ENCODE peak calls at places on chromosomes 5 and 9, in ten cellular contexts. One of them, this sample, is unnamed.

GRCh38 chr5:16179511-16179935 is at the start of gene MARCHF11:
- DNase-seq in mesendoderm: peak
- DNase-seq in neural progenitor cell: peak
- DNase-seq in HCT116: no peak
- DNase-seq in IMR-90: no peak
- DNase-seq in fibroblast of lung: no peak
- DNase-seq in GM23248: peak
- DNase-seq in GM12878: no peak
- DNase-seq in GM23338: peak
- DNase-seq in H9: peak
- DNase-seq in this sample: no peak

GRCh38 chr9:96176901-96177718 is 124.9 kb downstream of the HSD17B3 start:
- DNase-seq in mesendoderm: peak
- DNase-seq in IMR-90: no peak
- DNase-seq in GM23338: peak
- DNase-seq in neural progenitor cell: peak
- DNase-seq in fibroblast of lung: no peak
- DNase-seq in GM23248: peak
- DNase-seq in H9: peak
- DNase-seq in HCT116: no peak
- DNase-seq in GM12878: no peak
- DNase-seq in this sample: no peak

GRCh38 chr5:93572101-93572772 is 8.8 kb downstream of the NR2F1-AS1 start:
- DNase-seq in fibroblast of lung: no peak
- DNase-seq in GM23248: peak
- DNase-seq in GM23338: peak
- DNase-seq in mesendoderm: no peak
- DNase-seq in neural progenitor cell: peak
- DNase-seq in HCT116: no peak
- DNase-seq in IMR-90: no peak
- DNase-seq in H9: no peak
- DNase-seq in GM12878: no peak
- DNase-seq in this sample: no peak

GRCh38 chr5:44389410-44389879 is at the start of gene FGF10:
- DNase-seq in GM12878: no peak
- DNase-seq in neural progenitor cell: peak
- DNase-seq in H9: peak
- DNase-seq in GM23338: peak
- DNase-seq in HCT116: no peak
- DNase-seq in mesendoderm: peak
- DNase-seq in GM23248: peak
- DNase-seq in fibroblast of lung: peak
- DNase-seq in IMR-90: no peak
- DNase-seq in this sample: peak

GRCh38 chr9:69174645-69175487 is 789 bp downstream of the TJP2 start:
- DNase-seq in mesendoderm: peak
- DNase-seq in fibroblast of lung: peak
- DNase-seq in GM12878: peak
- DNase-seq in IMR-90: peak
- DNase-seq in GM23338: peak
- DNase-seq in H9: peak
- DNase-seq in neural progenitor cell: peak
- DNase-seq in HCT116: no peak
- DNase-seq in GM23248: peak
- DNase-seq in this sample: peak

GRCh38 chr9:79377315-79377855 is 194.4 kb upstream of the TLE4 start:
- DNase-seq in HCT116: no peak
- DNase-seq in IMR-90: peak
- DNase-seq in mesendoderm: no peak
- DNase-seq in GM23248: peak
- DNase-seq in neural progenitor cell: no peak
- DNase-seq in fibroblast of lung: peak
- DNase-seq in GM23338: no peak
- DNase-seq in GM12878: no peak
- DNase-seq in H9: no peak
- DNase-seq in this sample: no peak

GRCh38 chr9:80556631-80557030 is 984.9 kb downstream of the TLE4 start:
- DNase-seq in fibroblast of lung: no peak
- DNase-seq in neural progenitor cell: no peak
- DNase-seq in mesendoderm: no peak
- DNase-seq in GM23248: no peak
- DNase-seq in IMR-90: no peak
- DNase-seq in GM23338: no peak
- DNase-seq in HCT116: no peak
- DNase-seq in H9: no peak
- DNase-seq in GM12878: no peak
- DNase-seq in this sample: no peak

GRCh38 chr5:112390327-112390726 is 28.8 kb downstream of the EPB41L4A start:
- DNase-seq in GM12878: no peak
- DNase-seq in HCT116: no peak
- DNase-seq in IMR-90: no peak
- DNase-seq in mesendoderm: no peak
- DNase-seq in fibroblast of lung: no peak
- DNase-seq in GM23338: no peak
- DNase-seq in GM23248: no peak
- DNase-seq in neural progenitor cell: peak
- DNase-seq in H9: peak
- DNase-seq in this sample: no peak

GRCh38 chr9:80085668-80086067 is 513.9 kb downstream of the TLE4 start:
- DNase-seq in fibroblast of lung: no peak
- DNase-seq in GM12878: no peak
- DNase-seq in GM23338: no peak
- DNase-seq in neural progenitor cell: no peak
- DNase-seq in IMR-90: peak
- DNase-seq in GM23248: no peak
- DNase-seq in mesendoderm: no peak
- DNase-seq in HCT116: no peak
- DNase-seq in H9: no peak
- DNase-seq in this sample: no peak

GRCh38 chr9:115369322-115369957 is 251.5 kb upstream of the TNC start:
- DNase-seq in GM23338: no peak
- DNase-seq in HCT116: no peak
- DNase-seq in mesendoderm: no peak
- DNase-seq in H9: no peak
- DNase-seq in GM23248: peak
- DNase-seq in fibroblast of lung: peak
- DNase-seq in neural progenitor cell: no peak
- DNase-seq in IMR-90: peak
- DNase-seq in GM12878: no peak
- DNase-seq in this sample: no peak

DNA sequence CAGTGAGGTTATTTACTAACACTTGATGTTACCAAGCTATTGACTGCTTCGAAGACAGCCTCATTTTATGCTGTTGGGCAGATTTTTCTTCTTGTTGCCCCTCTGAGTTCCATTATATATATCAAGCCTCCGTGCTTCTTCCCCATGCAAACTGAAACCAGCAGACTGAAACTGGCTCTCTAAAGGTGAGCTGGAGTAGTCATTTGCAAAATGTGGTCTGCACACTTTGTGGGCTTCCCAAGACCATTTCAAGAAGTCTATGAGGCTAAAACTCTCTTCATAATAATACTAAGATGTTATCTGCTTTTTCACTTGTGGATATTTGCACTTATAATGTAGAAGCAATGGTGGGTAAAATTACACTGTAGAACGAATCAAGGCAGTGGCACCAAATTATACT is 13.9 kb downstream of the SLC36A1 start:
- DNase-seq in GM12878: peak
- DNase-seq in GM23338: no peak
- DNase-seq in mesendoderm: no peak
- DNase-seq in neural progenitor cell: no peak
- DNase-seq in GM23248: no peak
- DNase-seq in fibroblast of lung: no peak
- DNase-seq in H9: no peak
- DNase-seq in IMR-90: no peak
- DNase-seq in HCT116: no peak
- DNase-seq in this sample: peak
- H3K27ac ChIP-seq in GM12878: no peak
- H3K27ac ChIP-seq in GM23338: no peak
- H3K27ac ChIP-seq in mesendoderm: no peak
- H3K27ac ChIP-seq in neural progenitor cell: no peak
- H3K27ac ChIP-seq in GM23248: no peak
- H3K27ac ChIP-seq in fibroblast of lung: no peak
- H3K27ac ChIP-seq in H9: no peak
- H3K27ac ChIP-seq in IMR-90: no peak
- H3K27ac ChIP-seq in HCT116: no peak
- H3K27ac ChIP-seq in this sample: no peak

GRCh38 chr9:114098021-114098659 is 952 bp downstream of the KIF12 start:
- DNase-seq in GM23248: peak
- DNase-seq in IMR-90: no peak
- DNase-seq in neural progenitor cell: peak
- DNase-seq in GM23338: peak
- DNase-seq in H9: peak
- DNase-seq in mesendoderm: peak
- DNase-seq in GM12878: no peak
- DNase-seq in fibroblast of lung: no peak
- DNase-seq in HCT116: peak
- DNase-seq in this sample: no peak

GRCh38 chr9:114097613-114098020 is 1.5 kb downstream of the KIF12 start:
- DNase-seq in fibroblast of lung: peak
- DNase-seq in GM23338: no peak
- DNase-seq in IMR-90: no peak
- DNase-seq in mesendoderm: no peak
- DNase-seq in GM23248: peak
- DNase-seq in neural progenitor cell: peak
- DNase-seq in GM12878: no peak
- DNase-seq in H9: no peak
- DNase-seq in HCT116: no peak
- DNase-seq in this sample: no peak

GRCh38 chr9:114098660-114099522 is at the start of gene KIF12:
- DNase-seq in IMR-90: no peak
- DNase-seq in GM23338: peak
- DNase-seq in HCT116: peak
- DNase-seq in mesendoderm: peak
- DNase-seq in fibroblast of lung: no peak
- DNase-seq in H9: peak
- DNase-seq in neural progenitor cell: peak
- DNase-seq in GM12878: no peak
- DNase-seq in GM23248: peak
- DNase-seq in this sample: no peak

GRCh38 chr9:114100536-114100935 is 1.4 kb upstream of the KIF12 start:
- DNase-seq in neural progenitor cell: no peak
- DNase-seq in H9: no peak
- DNase-seq in IMR-90: no peak
- DNase-seq in GM23248: no peak
- DNase-seq in mesendoderm: no peak
- DNase-seq in GM12878: no peak
- DNase-seq in GM23338: no peak
- DNase-seq in HCT116: no peak
- DNase-seq in fibroblast of lung: no peak
- DNase-seq in this sample: no peak

GRCh38 chr9:114099523-114100270 is 605 bp upstream of the KIF12 start:
- DNase-seq in GM23248: no peak
- DNase-seq in fibroblast of lung: no peak
- DNase-seq in GM12878: no peak
- DNase-seq in H9: no peak
- DNase-seq in neural progenitor cell: no peak
- DNase-seq in mesendoderm: no peak
- DNase-seq in HCT116: no peak
- DNase-seq in GM23338: no peak
- DNase-seq in IMR-90: no peak
- DNase-seq in this sample: no peak
- H3K4me2 ChIP-seq in GM23248: no peak
- H3K4me2 ChIP-seq in fibroblast of lung: no peak
- H3K4me2 ChIP-seq in GM12878: no peak
- H3K4me2 ChIP-seq in H9: peak
- H3K4me2 ChIP-seq in neural progenitor cell: peak
- H3K4me2 ChIP-seq in mesendoderm: no peak
- H3K4me2 ChIP-seq in HCT116: no peak
- H3K4me2 ChIP-seq in GM23338: peak
- H3K4me2 ChIP-seq in IMR-90: no peak
- H3K4me2 ChIP-seq in this sample: no peak

GRCh38 chr5:77948476-77948875 is 172.3 kb upstream of the TBCA start:
- DNase-seq in GM23338: no peak
- DNase-seq in HCT116: no peak
- DNase-seq in IMR-90: no peak
- DNase-seq in mesendoderm: no peak
- DNase-seq in GM12878: no peak
- DNase-seq in neural progenitor cell: no peak
- DNase-seq in H9: no peak
- DNase-seq in GM23248: no peak
- DNase-seq in fibroblast of lung: no peak
- DNase-seq in this sample: no peak
- H3K27ac ChIP-seq in GM23338: no peak
- H3K27ac ChIP-seq in HCT116: no peak
- H3K27ac ChIP-seq in IMR-90: no peak
- H3K27ac ChIP-seq in mesendoderm: no peak
- H3K27ac ChIP-seq in GM12878: no peak
- H3K27ac ChIP-seq in neural progenitor cell: no peak
- H3K27ac ChIP-seq in H9: no peak
- H3K27ac ChIP-seq in GM23248: no peak
- H3K27ac ChIP-seq in fibroblast of lung: no peak
- H3K27ac ChIP-seq in this sample: no peak

GRCh38 chr5:169599451-169599850 is 15.9 kb downstream of the SPDL1 start:
- DNase-seq in fibroblast of lung: peak
- DNase-seq in GM12878: no peak
- DNase-seq in mesendoderm: peak
- DNase-seq in neural progenitor cell: no peak
- DNase-seq in HCT116: no peak
- DNase-seq in GM23338: no peak
- DNase-seq in GM23248: no peak
- DNase-seq in IMR-90: peak
- DNase-seq in H9: no peak
- DNase-seq in this sample: no peak
- H3K4me2 ChIP-seq in fibroblast of lung: no peak
- H3K4me2 ChIP-seq in GM12878: no peak
- H3K4me2 ChIP-seq in mesendoderm: no peak
- H3K4me2 ChIP-seq in neural progenitor cell: no peak
- H3K4me2 ChIP-seq in HCT116: no peak
- H3K4me2 ChIP-seq in GM23338: no peak
- H3K4me2 ChIP-seq in GM23248: no peak
- H3K4me2 ChIP-seq in IMR-90: no peak
- H3K4me2 ChIP-seq in H9: no peak
- H3K4me2 ChIP-seq in this sample: no peak

This sample was measured in MM.1S.